ENCODE peak calls at places on chromosomes 11 and 22, in four cellular contexts. I, S, T and J are unnamed samples.

GRCh38 chr22:41725510-41726110 is 26.3 kb downstream of the MEI1 start:
- DNase-seq in I (no peak), S (no peak), T (peak; percentile 8), J (no peak)

GRCh38 chr11:76656087-76656531 is 14.4 kb downstream of the LRRC32 start:
- DNase-seq in I (no peak), S (no peak), T (no peak), J (no peak)

GRCh38 chr11:15923169-15923568 is 433.2 kb downstream of the SOX6 start:
- DNase-seq in I (no peak), S (no peak), T (no peak), J (no peak)

GRCh38 chr22:42316988-42317387 is 46.5 kb upstream of the TCF20 start:
- DNase-seq in I (peak; percentile 19), S (no peak), T (no peak), J (no peak)

GRCh38 chr22:43376765-43377485 is 33.8 kb upstream of the SCUBE1 start:
- DNase-seq in I (no peak), S (no peak), T (no peak), J (no peak)

GRCh38 chr11:73356979-73357739 is 19.0 kb upstream of the RELT start:
- DNase-seq in I (no peak), S (no peak), T (no peak), J (no peak)

GRCh38 chr11:6629892-6630631 is 10.8 kb upstream of the TPP1 start:
- DNase-seq in I (no peak), S (no peak), T (no peak), J (no peak)

GRCh38 chr11:13669544-13670488 is 1.3 kb downstream of the FAR1 start:
- DNase-seq in I (no peak), S (no peak), T (no peak), J (no peak)

GRCh38 chr11:3156661-3157311 is 8.3 kb downstream of the OSBPL5 start:
- DNase-seq in I (peak; percentile 57), S (no peak), T (no peak), J (no peak)

GRCh38 chr11:38176812-38177322 is 1578.8 kb upstream of the RAG2 start:
- DNase-seq in I (no peak), S (no peak), T (no peak), J (no peak)

GRCh38 chr11:9138133-9138453 is 46.7 kb upstream of the SCUBE2 start:
- DNase-seq in I (no peak), S (no peak), T (no peak), J (no peak)

GRCh38 chr11:67119577-67120391 is 721 bp downstream of the KDM2A start:
- DNase-seq in I (peak; percentile 67), S (no peak), T (peak; percentile 19), J (peak; percentile 42)